ENCODE peak calls at places on chromosomes 7 and 10, in four cellular contexts. H, B, R and L are unnamed samples.

GRCh38 chr10:96491303-96491702 is 22.4 kb downstream of the TLL2 start:
- DNase-seq in H (no peak), B (no peak), R (no peak), L (peak; percentile 64)

GRCh38 chr10:46225597-46225996 is 61.2 kb upstream of the ANTXRL start:
- DNase-seq in H (no peak), B (no peak), R (no peak), L (no peak)

GRCh38 chr7:36951257-36951697 is 227.0 kb upstream of the AOAH start:
- DNase-seq in H (no peak), B (no peak), R (no peak), L (no peak)

GRCh38 chr10:97494863-97495506 is 3.2 kb downstream of the MMS19 start:
- DNase-seq in H (no peak), B (no peak), R (no peak), L (no peak)

GRCh38 chr7:89238156-89238555 is 442.6 kb upstream of the TEX47 start:
- DNase-seq in H (no peak), B (no peak), R (no peak), L (peak; percentile 5)

GRCh38 chr10:76509501-76509900 is 1078.1 kb downstream of the LRMDA start:
- DNase-seq in H (peak; percentile 55), B (no peak), R (no peak), L (no peak)

GRCh38 chr7:21996641-21997040 is 50.9 kb upstream of the CDCA7L start:
- DNase-seq in H (peak; percentile 79), B (no peak), R (no peak), L (peak; percentile 74)

GRCh38 chr10:94193466-94193924 is 169.2 kb downstream of the NOC3L start:
- DNase-seq in H (peak; percentile 2), B (no peak), R (no peak), L (no peak)